ENCODE peak calls at places on chromosomes 6 and 20, in six cellular contexts. One of them, this sample, is unnamed.

GRCh38 chr6:34696189-34696738 is 303 bp downstream of the ILRUN start:
- DNase-seq in heart left ventricle: peak
- DNase-seq in astrocyte of the spinal cord: peak
- DNase-seq in mesothelial cell of epicardium: peak
- DNase-seq in heart right ventricle: no peak
- DNase-seq in pancreas: no peak
- DNase-seq in this sample: no peak

GRCh38 chr20:59820204-59821041 is 113.0 kb downstream of the SYCP2 start:
- DNase-seq in heart left ventricle: peak
- DNase-seq in astrocyte of the spinal cord: no peak
- DNase-seq in mesothelial cell of epicardium: no peak
- DNase-seq in heart right ventricle: peak
- DNase-seq in pancreas: no peak
- DNase-seq in this sample: no peak

GRCh38 chr6:144006731-144007454 is 1.2 kb downstream of the PLAGL1 start:
- DNase-seq in heart left ventricle: peak
- DNase-seq in astrocyte of the spinal cord: peak
- DNase-seq in mesothelial cell of epicardium: no peak
- DNase-seq in heart right ventricle: peak
- DNase-seq in pancreas: no peak
- DNase-seq in this sample: no peak

GRCh38 chr20:41182296-41183212 is 45.2 kb downstream of the PLCG1 start:
- DNase-seq in heart left ventricle: no peak
- DNase-seq in astrocyte of the spinal cord: no peak
- DNase-seq in mesothelial cell of epicardium: no peak
- DNase-seq in heart right ventricle: peak
- DNase-seq in pancreas: peak
- DNase-seq in this sample: no peak

GRCh38 chr6:38079107-38079506 is 259.6 kb downstream of the ZFAND3 start:
- DNase-seq in heart left ventricle: no peak
- DNase-seq in astrocyte of the spinal cord: no peak
- DNase-seq in mesothelial cell of epicardium: no peak
- DNase-seq in heart right ventricle: no peak
- DNase-seq in pancreas: no peak
- DNase-seq in this sample: no peak

GRCh38 chr6:157068691-157069228 is 254.6 kb downstream of the TMEM242 start:
- DNase-seq in heart left ventricle: no peak
- DNase-seq in astrocyte of the spinal cord: peak
- DNase-seq in mesothelial cell of epicardium: no peak
- DNase-seq in heart right ventricle: no peak
- DNase-seq in pancreas: no peak
- DNase-seq in this sample: no peak

GRCh38 chr20:38434770-38435554 is at the start of gene SNHG17:
- DNase-seq in heart left ventricle: peak
- DNase-seq in astrocyte of the spinal cord: peak
- DNase-seq in mesothelial cell of epicardium: peak
- DNase-seq in heart right ventricle: peak
- DNase-seq in pancreas: peak
- DNase-seq in this sample: peak

GRCh38 chr20:32208499-32209154 is 947 bp downstream of the POFUT1 start:
- DNase-seq in heart left ventricle: no peak
- DNase-seq in astrocyte of the spinal cord: no peak
- DNase-seq in mesothelial cell of epicardium: no peak
- DNase-seq in heart right ventricle: no peak
- DNase-seq in pancreas: no peak
- DNase-seq in this sample: no peak

GRCh38 chr6:75084872-75085381 is 120.9 kb downstream of the COL12A1 start:
- DNase-seq in heart left ventricle: no peak
- DNase-seq in astrocyte of the spinal cord: no peak
- DNase-seq in mesothelial cell of epicardium: peak
- DNase-seq in heart right ventricle: peak
- DNase-seq in pancreas: peak
- DNase-seq in this sample: no peak

GRCh38 chr6:30707281-30707850 is 9.7 kb downstream of the MDC1 start:
- DNase-seq in heart left ventricle: no peak
- DNase-seq in astrocyte of the spinal cord: no peak
- DNase-seq in mesothelial cell of epicardium: no peak
- DNase-seq in heart right ventricle: no peak
- DNase-seq in pancreas: peak
- DNase-seq in this sample: no peak

GRCh38 chr6:112332274-112332673 is 14.9 kb upstream of the RFPL4B start:
- DNase-seq in heart left ventricle: no peak
- DNase-seq in astrocyte of the spinal cord: no peak
- DNase-seq in mesothelial cell of epicardium: no peak
- DNase-seq in heart right ventricle: no peak
- DNase-seq in pancreas: no peak
- DNase-seq in this sample: no peak

GRCh38 chr6:22448311-22448711 is 121.1 kb upstream of the HDGFL1 start:
- DNase-seq in heart left ventricle: no peak
- DNase-seq in astrocyte of the spinal cord: peak
- DNase-seq in mesothelial cell of epicardium: no peak
- DNase-seq in heart right ventricle: no peak
- DNase-seq in pancreas: no peak
- DNase-seq in this sample: no peak

GRCh38 chr6:164415832-164416563 is 893.4 kb downstream of the C6orf118 start:
- DNase-seq in heart left ventricle: no peak
- DNase-seq in astrocyte of the spinal cord: no peak
- DNase-seq in mesothelial cell of epicardium: no peak
- DNase-seq in heart right ventricle: peak
- DNase-seq in pancreas: no peak
- DNase-seq in this sample: no peak

GRCh38 chr6:163688971-163689370 is 274.5 kb downstream of the QKI start:
- DNase-seq in heart left ventricle: no peak
- DNase-seq in astrocyte of the spinal cord: peak
- DNase-seq in mesothelial cell of epicardium: no peak
- DNase-seq in heart right ventricle: no peak
- DNase-seq in pancreas: no peak
- DNase-seq in this sample: no peak

GRCh38 chr6:151091571-151091970 is 148.2 kb upstream of the AKAP12 start:
- DNase-seq in heart left ventricle: no peak
- DNase-seq in astrocyte of the spinal cord: no peak
- DNase-seq in mesothelial cell of epicardium: no peak
- DNase-seq in heart right ventricle: no peak
- DNase-seq in pancreas: no peak
- DNase-seq in this sample: no peak

GRCh38 chr6:67694127-67694526 is 941.0 kb upstream of the ADGRB3 start:
- DNase-seq in heart left ventricle: no peak
- DNase-seq in astrocyte of the spinal cord: no peak
- DNase-seq in mesothelial cell of epicardium: no peak
- DNase-seq in heart right ventricle: no peak
- DNase-seq in pancreas: no peak
- DNase-seq in this sample: no peak

GRCh38 chr6:56955171-56956155 is 556 bp downstream of the BEND6 start:
- DNase-seq in heart left ventricle: peak
- DNase-seq in astrocyte of the spinal cord: peak
- DNase-seq in mesothelial cell of epicardium: peak
- DNase-seq in heart right ventricle: peak
- DNase-seq in pancreas: peak
- DNase-seq in this sample: peak

GRCh38 chr20:1451092-1451491 is 15.6 kb downstream of the NSFL1C start:
- DNase-seq in heart left ventricle: no peak
- DNase-seq in astrocyte of the spinal cord: peak
- DNase-seq in mesothelial cell of epicardium: no peak
- DNase-seq in heart right ventricle: no peak
- DNase-seq in pancreas: no peak
- DNase-seq in this sample: no peak

GRCh38 chr20:45835230-45836224 is 1.9 kb downstream of the SNX21 start:
- DNase-seq in heart left ventricle: peak
- DNase-seq in astrocyte of the spinal cord: peak
- DNase-seq in mesothelial cell of epicardium: no peak
- DNase-seq in heart right ventricle: peak
- DNase-seq in pancreas: no peak
- DNase-seq in this sample: no peak
- TF ChIP-seq CTCF in heart left ventricle: no peak
- TF ChIP-seq CTCF in astrocyte of the spinal cord: no peak
- TF ChIP-seq CTCF in mesothelial cell of epicardium: no peak
- TF ChIP-seq CTCF in heart right ventricle: no peak
- TF ChIP-seq CTCF in pancreas: no peak
- TF ChIP-seq CTCF in this sample: no peak

DNA sequence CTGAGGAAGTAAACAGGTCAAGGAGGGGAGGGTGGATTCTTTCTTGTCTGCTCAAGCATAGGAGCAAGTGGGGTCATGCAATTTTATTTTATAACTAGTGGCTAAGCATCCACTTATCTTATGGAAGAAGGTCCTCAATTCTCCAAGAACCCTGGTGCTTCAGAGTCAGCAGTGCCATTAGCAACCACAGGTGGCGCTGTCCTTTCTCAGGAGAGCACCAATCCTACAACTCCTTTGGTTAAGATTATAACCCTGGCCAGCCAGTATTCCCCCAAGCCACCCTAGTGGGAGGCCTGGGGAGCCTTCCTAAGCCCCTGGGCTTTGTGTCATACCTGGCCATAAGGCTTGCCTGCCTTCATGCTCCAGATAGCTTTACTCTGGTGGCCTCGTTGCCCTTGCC is 60.7 kb downstream of the PCSK2 start:
- DNase-seq in heart left ventricle: no peak
- DNase-seq in astrocyte of the spinal cord: no peak
- DNase-seq in mesothelial cell of epicardium: no peak
- DNase-seq in heart right ventricle: no peak
- DNase-seq in pancreas: no peak
- DNase-seq in this sample: no peak
- TF ChIP-seq CTCF in heart left ventricle: no peak
- TF ChIP-seq CTCF in astrocyte of the spinal cord: no peak
- TF ChIP-seq CTCF in mesothelial cell of epicardium: peak
- TF ChIP-seq CTCF in heart right ventricle: no peak
- TF ChIP-seq CTCF in pancreas: no peak
- TF ChIP-seq CTCF in this sample: no peak

GRCh38 chr6:88761237-88762031 is 202.0 kb downstream of the RNGTT start:
- DNase-seq in heart left ventricle: no peak
- DNase-seq in astrocyte of the spinal cord: no peak
- DNase-seq in mesothelial cell of epicardium: no peak
- DNase-seq in heart right ventricle: no peak
- DNase-seq in pancreas: no peak
- DNase-seq in this sample: no peak
- TF ChIP-seq CTCF in heart left ventricle: no peak
- TF ChIP-seq CTCF in astrocyte of the spinal cord: no peak
- TF ChIP-seq CTCF in mesothelial cell of epicardium: no peak
- TF ChIP-seq CTCF in heart right ventricle: no peak
- TF ChIP-seq CTCF in pancreas: no peak
- TF ChIP-seq CTCF in this sample: no peak

GRCh38 chr6:79989641-79990040 is 14.8 kb upstream of the TTK start:
- DNase-seq in heart left ventricle: no peak
- DNase-seq in astrocyte of the spinal cord: no peak
- DNase-seq in mesothelial cell of epicardium: no peak
- DNase-seq in heart right ventricle: no peak
- DNase-seq in pancreas: no peak
- DNase-seq in this sample: no peak

GRCh38 chr6:79981647-79982046 is 22.8 kb upstream of the TTK start:
- DNase-seq in heart left ventricle: no peak
- DNase-seq in astrocyte of the spinal cord: no peak
- DNase-seq in mesothelial cell of epicardium: no peak
- DNase-seq in heart right ventricle: no peak
- DNase-seq in pancreas: no peak
- DNase-seq in this sample: no peak

GRCh38 chr6:79985128-79985527 is 19.3 kb upstream of the TTK start:
- DNase-seq in heart left ventricle: no peak
- DNase-seq in astrocyte of the spinal cord: no peak
- DNase-seq in mesothelial cell of epicardium: no peak
- DNase-seq in heart right ventricle: no peak
- DNase-seq in pancreas: no peak
- DNase-seq in this sample: no peak

DNA sequence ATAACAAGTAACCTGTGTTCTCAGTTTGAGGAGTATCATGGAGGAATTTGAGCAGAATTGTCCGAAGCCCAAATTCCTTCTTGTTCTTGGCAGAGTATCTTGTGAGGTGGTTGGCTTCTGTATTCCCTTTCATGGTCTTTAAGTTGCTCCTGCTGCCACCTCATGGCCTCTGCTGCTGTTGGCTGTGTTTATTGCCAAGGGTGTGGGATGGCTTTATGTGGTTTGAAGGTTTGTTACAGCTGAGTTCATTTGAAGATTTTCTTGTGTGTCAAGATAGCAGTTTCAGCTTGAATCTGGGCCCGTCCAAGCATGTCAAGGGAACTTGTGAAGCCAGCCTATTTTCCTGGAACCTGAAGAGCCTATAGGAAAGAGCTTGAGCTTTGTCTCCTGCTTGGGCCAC is 20.2 kb upstream of the TTK start:
- DNase-seq in heart left ventricle: no peak
- DNase-seq in astrocyte of the spinal cord: peak
- DNase-seq in mesothelial cell of epicardium: no peak
- DNase-seq in heart right ventricle: no peak
- DNase-seq in pancreas: no peak
- DNase-seq in this sample: no peak
- TF ChIP-seq CTCF in heart left ventricle: no peak
- TF ChIP-seq CTCF in astrocyte of the spinal cord: peak
- TF ChIP-seq CTCF in mesothelial cell of epicardium: no peak
- TF ChIP-seq CTCF in heart right ventricle: no peak
- TF ChIP-seq CTCF in pancreas: no peak
- TF ChIP-seq CTCF in this sample: no peak

GRCh38 chr20:4449977-4450715 is 271.6 kb upstream of the PRND start:
- DNase-seq in heart left ventricle: no peak
- DNase-seq in astrocyte of the spinal cord: peak
- DNase-seq in mesothelial cell of epicardium: no peak
- DNase-seq in heart right ventricle: no peak
- DNase-seq in pancreas: no peak
- DNase-seq in this sample: no peak
- TF ChIP-seq CTCF in heart left ventricle: peak
- TF ChIP-seq CTCF in astrocyte of the spinal cord: peak
- TF ChIP-seq CTCF in mesothelial cell of epicardium: no peak
- TF ChIP-seq CTCF in heart right ventricle: no peak
- TF ChIP-seq CTCF in pancreas: no peak
- TF ChIP-seq CTCF in this sample: no peak

GRCh38 chr6:168355716-168356522 is 36.3 kb upstream of the DACT2 start:
- DNase-seq in heart left ventricle: peak
- DNase-seq in astrocyte of the spinal cord: no peak
- DNase-seq in mesothelial cell of epicardium: peak
- DNase-seq in heart right ventricle: peak
- DNase-seq in pancreas: peak
- DNase-seq in this sample: no peak
- TF ChIP-seq CTCF in heart left ventricle: peak
- TF ChIP-seq CTCF in astrocyte of the spinal cord: peak
- TF ChIP-seq CTCF in mesothelial cell of epicardium: peak
- TF ChIP-seq CTCF in heart right ventricle: peak
- TF ChIP-seq CTCF in pancreas: peak
- TF ChIP-seq CTCF in this sample: no peak